ENCODE peak calls at places on chromosome 13, in six cellular contexts. V, Q, G, L, U and E are unnamed samples.

GRCh38 chr13:113976711-113977684 is 3.1 kb upstream of the C13orf46 start:
- DNase-seq in V (no peak), Q (peak), G (peak), L (peak), U (peak), E (peak)

GRCh38 chr13:108346376-108346775 is 76.9 kb downstream of the TNFSF13B start:
- DNase-seq in V (no peak), Q (no peak), G (no peak), L (no peak), U (no peak), E (no peak)

GRCh38 chr13:29513981-29514719 is 81.3 kb downstream of the SLC7A1 start:
- DNase-seq in V (no peak), Q (no peak), G (no peak), L (no peak), U (no peak), E (no peak)

GRCh38 chr13:24184855-24185254 is 24.3 kb downstream of the SPATA13 start:
- DNase-seq in V (no peak), Q (no peak), G (no peak), L (no peak), U (no peak), E (no peak)

GRCh38 chr13:20943519-20944012 is 41.0 kb upstream of the XPO4 start:
- DNase-seq in V (peak), Q (peak), G (peak), L (peak), U (peak), E (peak)

GRCh38 chr13:72186730-72187422 is 319.9 kb upstream of the DACH1 start:
- DNase-seq in V (no peak), Q (no peak), G (no peak), L (no peak), U (no peak), E (no peak)

GRCh38 chr13:83827338-83827737 is 54.9 kb downstream of the SLITRK1 start:
- DNase-seq in V (no peak), Q (no peak), G (no peak), L (no peak), U (no peak), E (no peak)

GRCh38 chr13:113762538-113762937 is 3.5 kb downstream of the TMEM255B start:
- DNase-seq in V (no peak), Q (no peak), G (no peak), L (no peak), U (no peak), E (no peak)

GRCh38 chr13:39918837-39919236 is 263.4 kb downstream of the COG6 start:
- DNase-seq in V (no peak), Q (peak), G (no peak), L (no peak), U (no peak), E (no peak)

GRCh38 chr13:33927315-33927714 is 109.4 kb downstream of the RFC3 start:
- DNase-seq in V (no peak), Q (peak), G (peak), L (peak), U (no peak), E (no peak)

GRCh38 chr13:112722433-112723250 is 32.8 kb downstream of the ATP11A start:
- DNase-seq in V (no peak), Q (peak), G (peak), L (peak), U (no peak), E (no peak)

DNA sequence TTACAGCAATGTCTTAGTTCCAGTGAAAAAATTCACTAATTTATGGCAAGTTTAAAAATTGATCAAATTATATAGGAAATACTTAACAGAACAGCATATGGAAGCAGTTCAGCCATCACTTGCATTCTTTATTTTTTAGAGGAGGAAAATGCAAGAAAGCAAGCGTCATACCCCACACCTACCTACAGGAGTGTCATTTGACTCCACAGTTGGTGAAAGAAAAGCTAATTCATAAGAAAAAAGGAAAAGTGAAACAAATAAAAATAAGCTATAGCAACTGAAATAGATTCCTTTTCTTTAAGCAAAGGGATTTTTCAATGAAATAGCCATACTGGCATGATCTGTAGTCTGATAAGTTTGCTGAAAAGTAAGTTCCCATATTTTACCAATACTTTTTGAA is 111.0 kb downstream of the DOCK9 start:
- DNase-seq in V (no peak), Q (no peak), G (no peak), L (no peak), U (no peak), E (no peak)
- TF ChIP-seq CTCF in V (no peak), Q (no peak), G (no peak), L (peak), U (no peak), E (peak)

DNA sequence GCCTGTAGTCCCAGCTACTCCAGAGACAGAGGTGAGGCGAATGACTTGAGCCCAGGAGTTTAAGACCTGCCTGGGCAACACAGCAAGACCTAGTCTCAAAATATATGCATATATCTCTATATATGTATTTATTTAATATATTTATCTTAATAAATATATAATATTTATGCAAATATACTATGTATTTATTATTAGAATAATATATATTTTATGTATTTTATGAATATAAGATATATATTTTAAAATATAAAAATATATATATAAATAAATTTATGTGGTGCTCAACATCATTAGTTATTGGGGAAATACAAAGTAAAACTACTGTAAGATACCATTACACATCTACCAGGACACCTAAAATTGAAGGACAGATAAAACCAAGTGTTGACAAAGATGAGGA is 58.1 kb upstream of the IPO5 start:
- DNase-seq in V (no peak), Q (no peak), G (no peak), L (no peak), U (no peak), E (no peak)
- TF ChIP-seq CTCF in V (no peak), Q (no peak), G (no peak), L (no peak), U (no peak), E (no peak)

GRCh38 chr13:32211788-32212187 is 103.4 kb downstream of the ZAR1L start:
- DNase-seq in V (no peak), Q (peak), G (no peak), L (peak), U (peak), E (no peak)
- TF ChIP-seq CTCF in V (no peak), Q (no peak), G (no peak), L (no peak), U (no peak), E (no peak)

GRCh38 chr13:111398715-111399299 is 78.4 kb downstream of the TEX29 start:
- DNase-seq in V (no peak), Q (no peak), G (no peak), L (no peak), U (no peak), E (no peak)
- TF ChIP-seq CTCF in V (no peak), Q (no peak), G (no peak), L (no peak), U (no peak), E (no peak)

GRCh38 chr13:106348032-106348431 is 187.4 kb downstream of the EFNB2 start:
- DNase-seq in V (no peak), Q (peak), G (peak), L (no peak), U (no peak), E (no peak)
- TF ChIP-seq CTCF in V (no peak), Q (no peak), G (no peak), L (no peak), U (no peak), E (no peak)

DNA sequence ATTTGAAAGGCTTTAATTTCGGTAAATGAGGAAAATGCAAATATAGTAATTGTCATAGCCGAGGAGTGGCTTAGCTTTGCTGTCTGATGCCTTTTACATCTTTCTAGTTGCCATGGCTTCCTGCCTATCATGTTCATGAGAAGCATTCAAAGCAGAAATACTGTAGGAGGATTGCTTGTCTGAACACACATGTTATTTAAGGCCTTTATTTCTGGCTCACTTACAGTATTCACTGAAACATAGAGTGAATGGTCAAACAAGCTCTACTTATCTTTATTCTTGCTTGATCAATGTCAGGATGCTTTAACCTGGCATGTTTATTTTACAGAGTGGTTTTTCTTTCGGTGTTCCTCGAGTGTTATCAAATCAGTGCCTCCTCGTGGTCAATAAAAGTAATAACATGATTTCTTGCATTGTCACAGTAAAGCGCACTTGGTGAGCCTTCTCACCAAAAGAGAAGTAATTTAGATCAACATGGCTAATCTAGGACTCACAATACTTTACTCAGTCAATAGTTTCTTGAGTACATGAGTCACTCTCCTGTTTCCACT is 73.5 kb upstream of the PCDH17 start:
- DNase-seq in V (no peak), Q (peak), G (no peak), L (no peak), U (no peak), E (no peak)
- TF ChIP-seq CTCF in V (no peak), Q (no peak), G (peak), L (no peak), U (no peak), E (peak)

GRCh38 chr13:26605845-26606244 is 48.4 kb downstream of the WASF3 start:
- DNase-seq in V (no peak), Q (no peak), G (no peak), L (no peak), U (no peak), E (no peak)
- TF ChIP-seq CTCF in V (peak), Q (no peak), G (peak), L (peak), U (no peak), E (no peak)

GRCh38 chr13:48066310-48066989 is 28.5 kb downstream of the MED4 start:
- DNase-seq in V (no peak), Q (peak), G (no peak), L (no peak), U (no peak), E (peak)

GRCh38 chr13:48070942-48071341 is 24.0 kb downstream of the MED4 start:
- DNase-seq in V (no peak), Q (no peak), G (no peak), L (no peak), U (no peak), E (no peak)

GRCh38 chr13:48069573-48069972 is 25.3 kb downstream of the MED4 start:
- DNase-seq in V (no peak), Q (no peak), G (no peak), L (no peak), U (no peak), E (no peak)

GRCh38 chr13:48068952-48069351 is 26.0 kb downstream of the MED4 start:
- DNase-seq in V (no peak), Q (no peak), G (no peak), L (no peak), U (no peak), E (no peak)

GRCh38 chr13:48068036-48068435 is 26.9 kb downstream of the MED4 start:
- DNase-seq in V (no peak), Q (no peak), G (no peak), L (no peak), U (no peak), E (no peak)
- TF ChIP-seq CTCF in V (no peak), Q (no peak), G (no peak), L (peak), U (no peak), E (no peak)